ENCODE peak calls at places on chromosomes 7 and 10, in seven cellular contexts. I is mucosa of descending colon; D is upper lobe of left lung; W is ACHN; K is stimulated activated CD4-positive, alpha-beta T cell treated with anti-CD3 and anti-CD28 coated beads, Interleukin-4, amount 100 ng/mL, for 1 hour; C is stromal cell of bone marrow; Q is T follicular helper cell. B is an unnamed sample.

GRCh38 chr7:128022631-128023532 is 8.4 kb downstream of the LRRC4 start:
- DNase-seq in I (no peak), D (no peak), W (no peak), K (no peak), C (peak), Q (no peak), B (no peak)

GRCh38 chr10:14124951-14125350 is 205.8 kb downstream of the FRMD4A start:
- DNase-seq in I (no peak), D (no peak), W (no peak), K (no peak), C (no peak), Q (no peak), B (no peak)

GRCh38 chr10:73522263-73522662 is 26.4 kb upstream of the PPP3CB start:
- DNase-seq in I (no peak), D (no peak), W (no peak), K (no peak), C (no peak), Q (no peak), B (no peak)

GRCh38 chr7:112898432-112899290 is 108.5 kb upstream of the TMEM168 start:
- DNase-seq in I (no peak), D (no peak), W (peak), K (peak), C (peak), Q (no peak), B (peak)

GRCh38 chr7:158829021-158829341 is 328 bp downstream of the ESYT2 start:
- DNase-seq in I (no peak), D (no peak), W (peak), K (peak), C (no peak), Q (peak), B (peak)

GRCh38 chr10:73552819-73553218 is 38.3 kb downstream of the USP54 start:
- DNase-seq in I (no peak), D (no peak), W (no peak), K (no peak), C (no peak), Q (no peak), B (no peak)

GRCh38 chr7:42843209-42843800 is 68.6 kb downstream of the C7orf25 start:
- DNase-seq in I (no peak), D (no peak), W (no peak), K (no peak), C (no peak), Q (no peak), B (peak)

GRCh38 chr7:40244226-40244625 is 109.4 kb downstream of the SUGCT start:
- DNase-seq in I (no peak), D (no peak), W (no peak), K (no peak), C (no peak), Q (no peak), B (no peak)

GRCh38 chr7:81110673-81111072 is 191.8 kb upstream of the SEMA3C start:
- DNase-seq in I (no peak), D (no peak), W (peak), K (no peak), C (no peak), Q (no peak), B (no peak)

GRCh38 chr7:51111256-51111655 is 205.4 kb downstream of the COBL start:
- DNase-seq in I (no peak), D (no peak), W (no peak), K (no peak), C (no peak), Q (no peak), B (no peak)

GRCh38 chr7:51965454-51965853 is 648.8 kb upstream of the COBL start:
- DNase-seq in I (no peak), D (no peak), W (no peak), K (no peak), C (no peak), Q (no peak), B (no peak)

GRCh38 chr7:40922316-40922670 is 780.6 kb downstream of the INHBA start:
- DNase-seq in I (no peak), D (no peak), W (peak), K (no peak), C (peak), Q (no peak), B (peak)

GRCh38 chr10:66190413-66190812 is 735.4 kb upstream of the LRRTM3 start:
- DNase-seq in I (no peak), D (no peak), W (no peak), K (no peak), C (no peak), Q (no peak), B (no peak)

GRCh38 chr10:121324678-121325213 is 273.5 kb downstream of the FGFR2 start:
- DNase-seq in I (peak), D (no peak), W (no peak), K (no peak), C (no peak), Q (no peak), B (no peak)

GRCh38 chr10:70462349-70462984 is 16.1 kb upstream of the PALD1 start:
- DNase-seq in I (no peak), D (no peak), W (peak), K (no peak), C (no peak), Q (no peak), B (peak)

GRCh38 chr7:369981-370621 is 80.1 kb downstream of the FOXL3 start:
- DNase-seq in I (peak), D (no peak), W (no peak), K (no peak), C (no peak), Q (no peak), B (no peak)

GRCh38 chr7:30476401-30477145 is 2.0 kb downstream of the NOD1 start:
- DNase-seq in I (no peak), D (no peak), W (no peak), K (no peak), C (no peak), Q (no peak), B (no peak)

GRCh38 chr7:22863156-22863899 is 40.7 kb upstream of the TOMM7 start:
- DNase-seq in I (no peak), D (no peak), W (no peak), K (no peak), C (no peak), Q (no peak), B (no peak)

GRCh38 chr10:61923210-61924024 is 21.9 kb downstream of the ARID5B start:
- DNase-seq in I (no peak), D (no peak), W (no peak), K (no peak), C (no peak), Q (no peak), B (no peak)